ENCODE peak calls at places on chromosomes 16 and 17, in six cellular contexts. X is AG10803; I is GM12878; W is tibial artery; V is CD8-positive, alpha-beta T cell; U is hepatocyte. O is an unnamed sample.

GRCh38 chr17:76515291-76515949 is 14.2 kb upstream of the RHBDF2 start:
- DNase-seq in X (peak), U (no peak), W (peak), I (peak), V (peak), O (peak)

GRCh38 chr17:50114849-50115357 is 15.1 kb downstream of the SAMD14 start:
- DNase-seq in X (peak), V (no peak), I (no peak), U (peak), W (no peak), O (peak)

GRCh38 chr17:74307984-74308773 is 17.8 kb upstream of the KIF19 start:
- DNase-seq in U (no peak), V (no peak), X (no peak), W (no peak), I (no peak), O (no peak)

GRCh38 chr17:63387941-63388340 is 58.2 kb downstream of the CYB561 start:
- DNase-seq in W (no peak), X (no peak), U (no peak), I (no peak), V (no peak), O (no peak)

GRCh38 chr17:1108560-1108809 is 71.3 kb downstream of the ABR start:
- DNase-seq in V (peak), W (no peak), X (no peak), I (no peak), U (peak), O (no peak)

GRCh38 chr16:84618428-84619102 is 687 bp upstream of the COTL1 start:
- DNase-seq in U (peak), V (no peak), X (peak), I (no peak), W (no peak), O (no peak)

GRCh38 chr16:3144331-3144881 is 9.6 kb downstream of the ZNF213 start:
- DNase-seq in U (no peak), X (no peak), W (no peak), V (no peak), I (no peak), O (no peak)

GRCh38 chr17:29593546-29594440 is 861 bp downstream of the ANKRD13B start:
- DNase-seq in W (no peak), X (no peak), V (no peak), U (peak), I (no peak), O (no peak)

GRCh38 chr16:1144476-1145382 is 8.2 kb upstream of the CACNA1H start:
- DNase-seq in W (no peak), V (no peak), X (no peak), I (no peak), U (no peak), O (no peak)

GRCh38 chr16:27324851-27325301 is 11.1 kb downstream of the IL4R start:
- DNase-seq in I (no peak), W (no peak), U (no peak), V (no peak), X (no peak), O (no peak)

GRCh38 chr17:34663714-34664113 is 84.3 kb downstream of the TMEM132E start:
- DNase-seq in X (no peak), I (no peak), W (no peak), U (no peak), V (no peak), O (no peak)

GRCh38 chr16:14388243-14388642 is 241.8 kb downstream of the PARN start:
- DNase-seq in V (no peak), X (no peak), W (no peak), I (no peak), U (no peak), O (no peak)

GRCh38 chr17:31321971-31322370 is 549 bp upstream of the EVI2A start:
- DNase-seq in U (no peak), X (no peak), I (no peak), V (no peak), W (no peak), O (no peak)

GRCh38 chr16:370980-371728 is 816 bp upstream of the MRPL28 start:
- DNase-seq in U (no peak), I (no peak), V (no peak), W (no peak), X (no peak), O (no peak)

GRCh38 chr17:48995871-48996695 is 1.1 kb upstream of the IGF2BP1 start:
- DNase-seq in W (no peak), X (no peak), V (no peak), I (no peak), U (peak), O (no peak)

GRCh38 chr17:6377906-6378305 is 57.0 kb downstream of the AIPL1 start:
- DNase-seq in U (no peak), V (no peak), X (no peak), I (no peak), W (no peak), O (no peak)

GRCh38 chr16:84087461-84088151 is 29.1 kb downstream of the MBTPS1 start:
- DNase-seq in W (no peak), I (no peak), X (no peak), V (no peak), U (no peak), O (no peak)

GRCh38 chr17:30225919-30226553 is 9.5 kb downstream of the SLC6A4 start:
- DNase-seq in U (peak), W (no peak), X (no peak), I (no peak), V (no peak), O (no peak)

GRCh38 chr17:68101992-68102758 is 66.6 kb downstream of the KPNA2 start:
- DNase-seq in V (peak), W (peak), X (no peak), U (peak), I (no peak), O (no peak)

GRCh38 chr16:27222499-27223225 is 19.3 kb downstream of the KDM8 start:
- DNase-seq in I (no peak), W (peak), U (no peak), V (no peak), X (peak), O (no peak)

GRCh38 chr16:66026211-66026610 is 340.3 kb upstream of the CDH5 start:
- DNase-seq in W (no peak), U (peak), V (no peak), I (no peak), X (peak), O (no peak)
- TF ChIP-seq CTCF in W (no peak), U (peak), V (no peak), I (no peak), X (peak), O (no peak)

GRCh38 chr17:14808425-14808824 is 456.7 kb downstream of the PMP22 start:
- DNase-seq in I (no peak), V (no peak), W (no peak), U (no peak), X (no peak), O (no peak)

GRCh38 chr17:14803781-14804180 is 461.3 kb downstream of the PMP22 start:
- DNase-seq in V (no peak), I (no peak), X (peak), W (no peak), U (no peak), O (no peak)

DNA sequence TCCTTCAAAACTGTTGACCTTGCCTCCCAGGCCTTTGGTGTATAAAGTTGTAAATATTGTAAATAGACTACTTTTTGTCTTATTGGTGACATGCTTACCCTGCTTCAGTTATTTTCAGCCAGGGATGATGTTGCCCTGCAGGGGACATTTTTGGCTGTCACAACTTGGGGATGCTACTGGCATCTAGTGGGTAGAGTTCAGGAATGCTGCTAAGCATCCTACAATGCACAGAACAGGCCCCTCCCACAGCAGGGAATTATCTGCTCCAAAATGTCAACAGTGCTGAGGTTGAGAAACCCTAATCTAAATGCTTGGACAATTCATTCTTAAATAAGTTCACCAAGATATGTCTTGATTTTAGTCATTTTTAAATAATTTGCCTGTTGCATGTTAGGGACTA is 459.8 kb downstream of the PMP22 start:
- DNase-seq in W (no peak), U (no peak), I (no peak), V (no peak), X (peak), O (no peak)
- TF ChIP-seq CTCF in W (no peak), U (no peak), I (no peak), V (no peak), X (peak), O (no peak)

GRCh38 chr17:4295686-4296085 is 31.9 kb upstream of the ANKFY1 start:
- DNase-seq in U (no peak), I (no peak), W (no peak), X (no peak), V (no peak), O (no peak)
- TF ChIP-seq CTCF in U (no peak), I (no peak), W (no peak), X (no peak), V (no peak), O (no peak)

GRCh38 chr16:47258874-47259461 is 115.2 kb upstream of the NETO2 start:
- DNase-seq in X (peak), U (no peak), W (no peak), V (no peak), I (peak), O (peak)
- TF ChIP-seq CTCF in X (peak), U (peak), W (peak), V (peak), I (peak), O (peak)

DNA sequence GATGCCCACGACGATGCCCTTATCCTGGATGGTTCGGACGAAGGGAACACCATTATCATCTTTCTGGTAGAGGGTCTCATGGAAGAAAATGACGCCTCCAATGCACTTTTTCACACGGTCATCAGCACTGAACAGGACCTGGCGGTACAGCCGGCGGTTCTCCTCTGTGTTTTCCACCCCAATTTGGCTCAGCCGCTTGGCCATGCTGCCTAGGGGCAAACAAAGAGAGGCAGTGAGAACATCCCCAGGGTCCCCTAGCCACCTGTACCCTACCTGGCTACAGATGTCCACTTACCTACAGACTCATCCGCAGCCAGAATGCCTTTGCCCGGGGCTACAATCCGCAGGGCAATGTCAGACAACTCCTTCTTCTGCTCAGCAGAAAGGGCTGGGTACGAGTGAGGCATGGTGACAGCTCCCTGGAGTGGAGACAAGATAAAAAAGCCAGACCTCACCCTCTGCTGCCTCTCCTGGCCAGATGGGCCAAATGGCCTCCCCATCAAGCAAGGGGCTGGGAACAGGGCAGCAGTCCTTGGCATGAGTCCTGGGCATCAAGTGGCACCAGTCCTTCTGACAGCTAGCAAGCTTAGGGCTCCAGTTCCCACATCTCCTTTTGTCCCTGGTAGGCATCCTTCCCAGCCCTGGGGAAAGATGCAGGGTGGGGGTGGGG is 1.4 kb downstream of the ALDOC start:
- DNase-seq in X (no peak), U (no peak), W (no peak), I (no peak), V (no peak), O (no peak)
- TF ChIP-seq CTCF in X (no peak), U (no peak), W (no peak), I (peak), V (no peak), O (peak)

GRCh38 chr16:68995011-68995504 is 110.4 kb upstream of the HAS3 start:
- DNase-seq in V (no peak), W (no peak), I (no peak), X (peak), U (peak), O (no peak)
- TF ChIP-seq CTCF in V (no peak), W (no peak), I (peak), X (peak), U (peak), O (no peak)